ENCODE peak calls at places on chromosomes 1 and 21, in nine cellular contexts. E is cardiac muscle cell; Y is aorta; I is AG04450; R is upper lobe of left lung; Z is CD8-positive, alpha-beta memory T cell; W is fibroblast of lung; D is astrocyte; O is effector memory CD4-positive, alpha-beta T cell. N is an unnamed sample.

GRCh38 chr1:169779150-169779549 is 15.6 kb downstream of the METTL18 start:
- DNase-seq in E (no peak), Y (no peak), I (no peak), R (no peak), Z (no peak), W (peak; percentile 56), D (peak; percentile 52), O (no peak), N (no peak)

GRCh38 chr1:5765997-5766913 is 226.0 kb downstream of the NPHP4 start:
- DNase-seq in E (no peak), Y (peak; percentile 17), I (no peak), R (no peak), Z (no peak), W (no peak), D (no peak), O (no peak), N (no peak)

GRCh38 chr1:230146709-230147108 is 79.7 kb downstream of the GALNT2 start:
- DNase-seq in E (no peak), Y (no peak), I (no peak), R (no peak), Z (no peak), W (no peak), D (no peak), O (no peak), N (no peak)

GRCh38 chr1:203137324-203137723 is 9.8 kb downstream of the ADORA1 start:
- DNase-seq in E (no peak), Y (no peak), I (no peak), R (no peak), Z (no peak), W (no peak), D (no peak), O (no peak), N (no peak)

GRCh38 chr1:225700889-225701465 is 48.1 kb upstream of the ENAH start:
- DNase-seq in E (no peak), Y (no peak), I (no peak), R (no peak), Z (no peak), W (peak; percentile 70), D (peak; percentile 61), O (no peak), N (no peak)

GRCh38 chr1:104874044-104874443 is 1124.3 kb downstream of the AMY1C start:
- DNase-seq in E (no peak), Y (no peak), I (no peak), R (no peak), Z (no peak), W (no peak), D (no peak), O (no peak), N (no peak)

GRCh38 chr1:150362721-150363425 is 1.1 kb upstream of the RPRD2 start:
- DNase-seq in E (no peak), Y (no peak), I (no peak), R (no peak), Z (no peak), W (no peak), D (peak; percentile 3), O (no peak), N (peak; percentile 80)

GRCh38 chr1:13450204-13450603 is 40.0 kb downstream of the PRAMEF20 start:
- DNase-seq in E (no peak), Y (no peak), I (no peak), R (no peak), Z (no peak), W (no peak), D (no peak), O (no peak), N (no peak)

GRCh38 chr1:37561794-37562132 is 5.0 kb downstream of the DNALI1 start:
- DNase-seq in E (no peak), Y (peak; percentile 48), I (no peak), R (no peak), Z (no peak), W (peak; percentile 21), D (no peak), O (no peak), N (no peak)

GRCh38 chr1:218367118-218367517 is 22.0 kb downstream of the TGFB2 start:
- DNase-seq in E (no peak), Y (no peak), I (no peak), R (no peak), Z (no peak), W (peak; percentile 55), D (no peak), O (no peak), N (no peak)

GRCh38 chr1:246705368-246705767 is 18.8 kb upstream of the SCCPDH start:
- DNase-seq in E (no peak), Y (no peak), I (peak; percentile 79), R (no peak), Z (no peak), W (peak; percentile 96), D (peak; percentile 96), O (no peak), N (no peak)
- H3K9me3 ChIP-seq in E (no peaks in the 10 kb centered on the region), Y (no peaks in the 10 kb centered on the region), I (no peaks in the 10 kb centered on the region), R (no peaks in the 10 kb centered on the region), Z (no peaks in the 10 kb centered on the region), W (no peaks in the 10 kb centered on the region), D (no peaks in the 10 kb centered on the region), O (no peaks in the 10 kb centered on the region), N (no peaks in the 10 kb centered on the region)

DNA sequence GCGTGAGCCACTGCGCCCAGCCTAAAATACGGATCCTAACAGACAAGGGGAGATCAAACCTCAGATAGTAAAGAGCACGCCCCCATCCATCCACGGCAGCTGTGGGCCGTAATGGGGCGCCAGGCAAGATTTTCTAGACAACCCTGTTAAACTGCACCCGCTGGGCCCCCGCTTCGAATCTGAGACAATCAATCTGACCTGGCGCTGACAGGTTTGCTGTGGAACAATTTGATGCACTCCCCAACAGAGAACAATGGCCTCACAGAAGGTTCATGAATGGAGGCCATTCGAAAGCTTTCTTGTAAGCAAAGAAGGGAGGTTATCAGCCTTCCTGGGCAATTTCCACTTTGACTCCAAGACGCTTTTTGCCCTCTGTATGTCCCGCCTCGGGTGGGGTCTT is 30.5 kb downstream of the CLSTN1 start:
- DNase-seq in E (no peak), Y (no peak), I (no peak), R (no peak), Z (no peak), W (no peak), D (no peak), O (no peak), N (no peak)
- H3K9me3 ChIP-seq in E (no peaks in the 10 kb centered on the region), Y (no peaks in the 10 kb centered on the region), I (no peaks in the 10 kb centered on the region), R (no peaks in the 10 kb centered on the region), Z (no peaks in the 10 kb centered on the region), W (no peaks in the 10 kb centered on the region), D (no peaks in the 10 kb centered on the region), O (no peaks in the 10 kb centered on the region), N (no peaks in the 10 kb centered on the region)

GRCh38 chr1:185077374-185077773 is 32.0 kb downstream of the RNF2 start:
- DNase-seq in E (no peak), Y (no peak), I (no peak), R (no peak), Z (no peak), W (no peak), D (no peak), O (no peak), N (no peak)

GRCh38 chr1:185073725-185074124 is 28.4 kb downstream of the RNF2 start:
- DNase-seq in E (no peak), Y (no peak), I (no peak), R (no peak), Z (no peak), W (peak; percentile 78), D (peak; percentile 73), O (no peak), N (no peak)

GRCh38 chr1:185075476-185075875 is 30.1 kb downstream of the RNF2 start:
- DNase-seq in E (no peak), Y (no peak), I (no peak), R (no peak), Z (no peak), W (no peak), D (no peak), O (no peak), N (no peak)

GRCh38 chr1:185069202-185069601 is 23.8 kb downstream of the RNF2 start:
- DNase-seq in E (no peak), Y (no peak), I (no peak), R (no peak), Z (no peak), W (peak; percentile 16), D (no peak), O (no peak), N (no peak)

DNA sequence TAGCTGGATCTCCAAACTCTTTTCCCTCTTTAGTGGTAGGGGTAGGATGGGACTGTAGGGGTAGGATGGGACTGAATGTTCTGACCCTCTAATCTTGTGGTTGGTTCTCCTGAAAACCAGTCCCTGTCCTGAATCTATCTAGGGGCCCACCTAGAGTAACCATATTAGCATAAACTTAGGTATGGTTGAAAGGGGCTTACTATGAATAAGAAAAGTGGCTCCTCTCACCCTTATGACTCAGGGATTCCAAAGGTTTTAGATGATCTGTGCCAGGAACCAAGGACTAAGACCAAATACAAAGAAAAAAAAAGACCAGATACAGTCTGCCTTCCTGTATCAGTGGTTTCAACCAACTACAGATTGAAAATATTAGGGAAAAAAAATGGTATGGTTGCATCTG is 28.9 kb downstream of the RNF2 start:
- DNase-seq in E (no peak), Y (no peak), I (no peak), R (no peak), Z (no peak), W (peak; percentile 66), D (peak; percentile 60), O (no peak), N (no peak)
- H3K9me3 ChIP-seq in E (no peaks in the 10 kb centered on the region), Y (no peaks in the 10 kb centered on the region), I (no peaks in the 10 kb centered on the region), R (no peaks in the 10 kb centered on the region), Z (no peaks in the 10 kb centered on the region), W (no peaks in the 10 kb centered on the region), D (no peaks in the 10 kb centered on the region), O (no peaks in the 10 kb centered on the region), N (no peaks in the 10 kb centered on the region)

DNA sequence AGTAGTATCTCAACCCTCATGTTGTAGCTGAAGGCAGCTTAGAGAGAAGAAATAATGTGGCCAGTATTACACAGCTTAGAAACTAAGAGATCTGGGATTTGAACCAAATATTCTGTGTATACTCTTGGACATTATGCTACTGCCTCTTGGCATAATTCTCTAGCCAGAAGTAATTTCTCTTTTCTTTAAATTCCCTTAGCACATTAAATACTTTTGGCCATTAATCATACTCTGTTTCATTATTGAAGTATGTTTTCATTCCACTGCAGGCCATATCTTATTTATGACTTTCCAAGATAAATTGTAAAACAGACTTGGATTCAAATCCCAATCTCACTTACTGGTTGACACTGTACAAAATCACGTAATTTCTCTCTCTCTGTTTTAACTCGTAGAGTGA is 181.3 kb upstream of the SPAG17 start:
- DNase-seq in E (no peak), Y (no peak), I (no peak), R (no peak), Z (no peak), W (peak; percentile 18), D (peak; percentile 8), O (no peak), N (no peak)
- H3K9me3 ChIP-seq in E (no peaks in the 10 kb centered on the region), Y (no peaks in the 10 kb centered on the region), I (no peaks in the 10 kb centered on the region), R (peaks cover 6% of the 10 kb centered on the region), Z (no peaks in the 10 kb centered on the region), W (no peaks in the 10 kb centered on the region), D (peaks cover 10% of the 10 kb centered on the region), O (no peaks in the 10 kb centered on the region), N (peaks cover 82% of the 10 kb centered on the region)

DNA sequence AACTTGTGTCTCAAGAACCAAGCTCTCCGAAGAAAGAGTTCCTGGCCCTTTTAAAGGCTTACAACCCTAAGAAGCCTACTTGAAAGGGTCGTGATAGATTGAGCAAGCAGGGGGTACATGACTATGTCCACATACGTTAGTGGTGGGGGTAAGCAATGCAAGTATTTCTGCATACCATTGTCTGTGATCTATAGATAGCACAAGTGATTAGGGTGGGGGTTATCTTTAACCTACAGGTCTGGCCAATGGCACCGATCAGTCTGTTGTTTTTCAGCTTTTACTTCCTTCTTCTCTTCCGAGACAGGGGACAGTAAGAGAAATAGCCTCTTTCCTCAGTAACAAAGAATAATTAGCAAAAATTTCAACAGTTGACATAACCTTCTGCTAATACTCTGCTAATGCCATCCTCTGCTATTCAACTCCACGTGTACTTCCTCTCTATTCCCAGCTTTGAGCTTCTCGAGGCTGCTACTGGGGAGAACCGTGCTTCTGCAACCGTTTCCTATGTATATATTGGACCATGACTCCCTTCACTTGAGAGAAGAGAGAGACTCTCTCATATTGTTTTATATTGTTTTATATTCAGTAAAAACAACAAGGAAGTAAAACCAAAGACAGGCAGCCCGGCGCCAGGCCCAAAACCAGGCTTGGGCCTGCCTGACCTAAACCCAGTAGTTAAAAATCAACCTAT is 727.7 kb upstream of the NCAM2 start:
- DNase-seq in E (no peak), Y (no peak), I (no peak), R (peak; percentile 2), Z (no peak), W (no peak), D (no peak), O (no peak), N (no peak)
- H3K9me3 ChIP-seq in E (no peaks in the 10 kb centered on the region), Y (no peaks in the 10 kb centered on the region), I (peaks cover 9% of the 10 kb centered on the region), R (no peaks in the 10 kb centered on the region), Z (no peaks in the 10 kb centered on the region), W (no peaks in the 10 kb centered on the region), D (peaks cover 4% of the 10 kb centered on the region), O (no peaks in the 10 kb centered on the region), N (no peaks in the 10 kb centered on the region)

N was measured in spleen.